ENCODE peak calls at places on chromosomes 7 and 10, in seven cellular contexts. W is body of pancreas; J is CD8-positive, alpha-beta T cell; Z is CD8-positive, alpha-beta memory T cell; M is NT2/D1; D is A549; K is mammary epithelial cell. A is an unnamed sample. For H3K4me1, the result is how much of the 10 kb centered on the place peaks cover.

GRCh38 chr7:97480700-97481410 is 251.0 kb upstream of the TAC1 start:
- DNase-seq in W (no peak), J (no peak), Z (no peak), M (no peak), D (no peak), K (no peak), A (no peak)

GRCh38 chr7:135991906-135992305 is 14.7 kb upstream of the MTPN start:
- DNase-seq in W (no peak), J (no peak), Z (no peak), M (no peak), D (no peak), K (no peak), A (no peak)

GRCh38 chr10:104170610-104171269 is 48.8 kb downstream of the SFR1 start:
- DNase-seq in W (no peak), J (no peak), Z (peak), M (no peak), D (no peak), K (no peak), A (no peak)

GRCh38 chr10:132463333-132464255 is 66.6 kb downstream of the PWWP2B start:
- DNase-seq in W (no peak), J (no peak), Z (no peak), M (no peak), D (no peak), K (no peak), A (no peak)

GRCh38 chr10:38103754-38104153 is 9.6 kb downstream of the ZNF37A start:
- DNase-seq in W (no peak), J (no peak), Z (no peak), M (no peak), D (no peak), K (no peak), A (no peak)

GRCh38 chr10:88291289-88292184 is 291.6 kb downstream of the RNLS start:
- DNase-seq in W (peak), J (no peak), Z (no peak), M (no peak), D (no peak), K (no peak), A (no peak)

GRCh38 chr7:43311694-43312093 is 199.2 kb downstream of the HECW1 start:
- DNase-seq in W (no peak), J (no peak), Z (no peak), M (no peak), D (no peak), K (no peak), A (no peak)

GRCh38 chr10:50990568-50991495 is 83.5 kb upstream of the PRKG1 start:
- DNase-seq in W (peak), J (no peak), Z (no peak), M (no peak), D (no peak), K (no peak), A (no peak)

GRCh38 chr10:20302033-20302432 is 485.8 kb downstream of the PLXDC2 start:
- DNase-seq in W (no peak), J (no peak), Z (no peak), M (no peak), D (no peak), K (peak), A (no peak)

GRCh38 chr10:103660364-103661197 is 167.1 kb downstream of the NEURL1 start:
- DNase-seq in W (peak), J (peak), Z (peak), M (no peak), D (no peak), K (peak), A (no peak)

DNA sequence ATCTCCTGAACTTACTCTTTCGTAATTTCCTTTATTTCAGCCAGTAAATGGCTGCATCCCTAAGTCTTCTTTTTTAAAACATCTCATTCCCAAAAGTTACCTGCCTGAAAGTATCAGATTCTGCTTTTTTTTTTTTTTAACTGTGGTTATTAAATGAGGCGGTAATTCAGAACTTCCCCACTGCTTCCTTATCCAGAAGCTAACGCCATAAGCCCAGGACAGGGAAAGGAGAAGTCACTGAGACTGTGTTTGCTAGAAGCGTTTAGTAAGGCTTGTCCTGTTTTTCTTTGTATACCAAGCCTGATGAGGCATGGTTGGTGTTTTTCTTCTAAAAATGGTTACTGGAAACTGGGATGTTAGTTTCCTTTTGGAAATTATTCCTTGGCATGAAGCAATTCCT is 197.8 kb downstream of the CELF2 start:
- DNase-seq in W (no peak), J (no peak), Z (no peak), M (no peak), D (no peak), K (no peak), A (no peak)
- H3K4me1 ChIP-seq in W (under half), J (half or more), Z (half or more), M (under half), D (under half), K (under half), A (under half)

DNA sequence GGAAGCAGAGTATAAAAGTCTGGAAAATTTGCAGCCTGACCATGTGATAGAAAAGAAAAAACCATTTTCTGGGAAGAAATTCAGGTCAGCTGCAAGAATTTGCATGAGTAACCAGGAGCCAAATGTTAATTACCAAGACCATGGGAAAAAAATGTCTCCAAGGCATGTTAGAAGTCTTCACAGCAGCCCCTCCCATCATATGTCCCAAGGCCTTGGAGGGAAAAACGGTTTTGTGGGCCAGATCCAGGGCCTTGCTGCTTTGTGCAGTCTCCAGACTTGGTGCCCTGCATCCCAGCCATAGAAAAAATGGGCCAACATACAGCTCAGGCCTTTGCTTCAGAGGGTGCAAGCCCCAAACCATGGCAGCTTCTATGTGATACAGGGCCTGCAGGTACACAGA is 1019.6 kb upstream of the SORCS1 start:
- DNase-seq in W (no peak), J (no peak), Z (no peak), M (no peak), D (no peak), K (no peak), A (no peak)
- H3K4me3 ChIP-seq in W (no peak), J (no peak), Z (no peak), M (no peak), D (no peak), K (no peak), A (no peak)

GRCh38 chr10:12162927-12163326 is 32.8 kb downstream of the NUDT5 start:
- DNase-seq in W (no peak), J (no peak), Z (no peak), M (no peak), D (no peak), K (no peak), A (no peak)

GRCh38 chr10:12164085-12164484 is 31.6 kb downstream of the NUDT5 start:
- DNase-seq in W (no peak), J (no peak), Z (no peak), M (no peak), D (no peak), K (no peak), A (no peak)

GRCh38 chr10:12165992-12166775 is 29.5 kb downstream of the NUDT5 start:
- DNase-seq in W (no peak), J (no peak), Z (no peak), M (no peak), D (no peak), K (no peak), A (no peak)

GRCh38 chr10:12160664-12161063 is 31.2 kb downstream of the SEC61A2 start:
- DNase-seq in W (no peak), J (no peak), Z (no peak), M (no peak), D (no peak), K (no peak), A (no peak)

GRCh38 chr10:12165036-12165435 is 30.7 kb downstream of the NUDT5 start:
- DNase-seq in W (no peak), J (no peak), Z (no peak), M (no peak), D (no peak), K (no peak), A (no peak)
- H3K4me1 ChIP-seq in W (under half), J (under half), Z (under half), M (under half), D (under half), K (under half), A (under half)

GRCh38 chr10:6121144-6121543 is 32.3 kb downstream of the RBM17 start:
- DNase-seq in W (no peak), J (no peak), Z (no peak), M (no peak), D (no peak), K (no peak), A (no peak)

GRCh38 chr10:6119423-6119822 is 30.6 kb downstream of the RBM17 start:
- DNase-seq in W (no peak), J (no peak), Z (no peak), M (no peak), D (no peak), K (no peak), A (no peak)

GRCh38 chr10:6117711-6118110 is 28.9 kb downstream of the RBM17 start:
- DNase-seq in W (no peak), J (no peak), Z (no peak), M (no peak), D (no peak), K (no peak), A (no peak)

GRCh38 chr10:6120691-6121090 is 31.9 kb downstream of the RBM17 start:
- DNase-seq in W (no peak), J (no peak), Z (no peak), M (no peak), D (no peak), K (no peak), A (no peak)

GRCh38 chr10:6119962-6120361 is 31.1 kb downstream of the RBM17 start:
- DNase-seq in W (no peak), J (no peak), Z (no peak), M (no peak), D (no peak), K (peak), A (no peak)
- H3K4me3 ChIP-seq in W (no peak), J (no peak), Z (no peak), M (no peak), D (no peak), K (no peak), A (no peak)

GRCh38 chr10:74921744-74922143 is 95.3 kb downstream of the KAT6B start:
- DNase-seq in W (peak), J (no peak), Z (no peak), M (no peak), D (no peak), K (no peak), A (no peak)

GRCh38 chr10:74917481-74918077 is 91.2 kb downstream of the KAT6B start:
- DNase-seq in W (no peak), J (no peak), Z (no peak), M (no peak), D (peak), K (peak), A (no peak)

GRCh38 chr10:74916283-74916682 is 89.9 kb downstream of the KAT6B start:
- DNase-seq in W (no peak), J (no peak), Z (no peak), M (no peak), D (no peak), K (no peak), A (no peak)

GRCh38 chr10:74922921-74923320 is 96.5 kb downstream of the KAT6B start:
- DNase-seq in W (no peak), J (no peak), Z (no peak), M (no peak), D (peak), K (peak), A (no peak)

DNA sequence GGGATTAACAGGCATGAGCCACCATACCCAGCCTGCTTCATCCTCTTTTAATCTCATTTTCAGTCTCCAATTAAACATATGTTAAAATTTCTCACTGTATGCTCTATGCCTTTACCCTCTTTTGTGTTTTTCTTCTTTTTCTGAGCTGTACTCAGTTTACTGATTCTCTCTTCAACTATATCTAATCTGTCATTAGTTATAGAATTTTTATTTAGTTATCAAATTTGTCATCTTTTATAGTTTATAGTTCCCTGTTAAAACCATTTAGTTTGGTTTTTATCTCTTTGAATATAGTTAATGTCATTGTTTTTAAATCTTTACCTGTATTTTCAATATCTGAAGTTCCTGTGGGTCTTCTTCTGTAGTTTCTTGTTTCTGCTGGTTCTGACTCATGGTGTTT is 93.3 kb downstream of the KAT6B start:
- DNase-seq in W (no peak), J (no peak), Z (no peak), M (no peak), D (no peak), K (no peak), A (no peak)
- H3K4me1 ChIP-seq in W (half or more), J (under half), Z (under half), M (under half), D (half or more), K (under half), A (under half)

DNA sequence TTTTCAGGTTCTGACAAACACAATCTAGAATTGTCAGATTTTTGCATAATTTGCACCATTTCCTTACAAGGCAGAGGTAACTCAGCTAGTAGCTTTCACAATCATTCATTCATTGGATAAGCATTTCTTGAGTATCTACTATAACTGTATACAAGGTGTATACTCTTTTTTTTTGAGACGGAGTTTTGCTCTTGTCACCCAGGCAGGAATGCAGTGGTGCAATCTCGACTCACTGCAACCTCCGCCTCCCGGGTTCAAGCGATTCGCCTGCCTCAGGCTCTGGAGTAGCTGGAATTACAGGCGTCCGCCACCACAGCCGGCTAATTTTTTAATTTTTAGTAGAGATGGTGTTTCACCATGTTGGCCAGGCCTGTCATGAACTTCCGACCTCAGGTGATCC is 16.2 kb upstream of the EXOC6 start:
- DNase-seq in W (no peak), J (no peak), Z (no peak), M (no peak), D (no peak), K (no peak), A (no peak)
- H3K4me3 ChIP-seq in W (no peak), J (no peak), Z (no peak), M (no peak), D (no peak), K (no peak), A (no peak)

DNA sequence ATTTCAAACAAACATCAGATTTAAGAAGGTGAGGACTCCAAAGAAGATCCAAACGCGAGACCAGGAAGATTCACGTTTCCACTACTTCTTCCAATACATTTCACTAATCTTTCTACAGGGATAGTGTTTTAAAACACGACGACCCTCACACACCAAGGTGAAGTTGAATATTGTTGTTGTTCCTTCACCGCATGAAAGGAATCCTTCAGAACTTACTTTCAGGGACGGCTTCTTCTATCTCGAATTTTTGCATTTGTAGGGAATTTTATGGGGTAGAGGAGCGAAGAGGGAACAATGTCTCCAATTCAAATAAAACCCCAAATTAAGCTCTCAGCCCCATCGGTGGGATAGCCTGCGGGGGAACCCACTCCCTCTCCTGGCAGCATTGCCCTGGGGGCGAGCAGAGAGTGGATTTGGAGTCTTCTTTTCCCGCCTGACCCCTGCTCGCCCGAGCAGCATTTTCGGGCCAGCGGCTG is 1.5 kb upstream of the GATA3 start:
- DNase-seq in W (no peak), J (no peak), Z (no peak), M (no peak), D (no peak), K (no peak), A (no peak)
- H3K4me1 ChIP-seq in W (half or more), J (half or more), Z (half or more), M (under half), D (under half), K (under half), A (under half)

DNA sequence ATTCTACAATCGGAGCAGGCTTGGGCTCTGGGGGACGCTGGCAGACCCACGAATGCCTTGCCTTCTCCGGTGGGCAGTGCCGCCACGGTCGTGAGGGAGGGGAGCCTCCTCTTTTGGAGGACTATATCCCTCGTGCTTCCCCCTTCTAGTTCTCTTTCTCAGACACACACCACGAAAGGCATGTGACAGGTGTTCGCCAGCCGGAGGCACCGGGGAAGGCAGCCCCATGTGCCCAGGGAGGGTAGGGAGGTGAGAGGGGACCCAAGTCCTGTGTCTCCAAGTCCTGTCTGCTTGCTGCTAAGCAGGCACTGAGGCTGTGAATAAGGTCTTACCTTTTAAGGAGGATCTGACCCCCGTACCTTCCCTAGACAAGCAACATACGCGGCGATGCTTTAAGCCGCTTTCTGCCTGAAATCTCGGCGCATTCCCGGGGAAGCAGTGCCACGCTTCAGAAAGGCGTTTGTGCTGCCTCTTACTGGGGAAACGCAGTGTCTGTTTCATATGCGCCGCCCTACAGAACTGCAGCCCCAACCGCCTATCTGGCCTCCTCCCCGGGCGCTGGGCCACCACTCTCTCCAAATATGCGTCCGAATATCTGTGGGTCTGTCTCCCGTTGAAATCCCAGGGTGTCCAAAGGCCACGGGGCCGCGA is 809 bp downstream of the PLXNA4 start:
- DNase-seq in W (peak), J (no peak), Z (no peak), M (peak), D (peak), K (no peak), A (peak)
- H3K4me3 ChIP-seq in W (no peak), J (peak), Z (no peak), M (peak), D (peak), K (no peak), A (no peak)

A was measured in Caco-2.